ENCODE peak calls at places on chromosomes 11 and 22, in five cellular contexts. D, V, T, M and H are unnamed samples. For H3K4me1 and H3K9me3, the result is how much of the 10 kb centered on the place peaks cover.

GRCh38 chr11:46535688-46536087 is 58.1 kb downstream of the AMBRA1 start:
- DNase-seq in M (no peak), D (no peak), T (no peak), V (no peak), H (no peak)

GRCh38 chr11:18780329-18780728 is 11.3 kb downstream of the PTPN5 start:
- DNase-seq in D (no peak), T (no peak), M (no peak), V (no peak), H (no peak)

GRCh38 chr22:50607366-50608020 is 6.9 kb downstream of the MAPK8IP2 start:
- DNase-seq in V (no peak), T (no peak), D (no peak), M (no peak), H (peak)

GRCh38 chr22:32473388-32473952 is 1.1 kb upstream of the FBXO7 start:
- DNase-seq in T (peak), M (no peak), D (no peak), V (no peak), H (no peak)

GRCh38 chr11:84496122-84496521 is 1131.0 kb downstream of the DLG2 start:
- DNase-seq in T (no peak), V (no peak), M (no peak), D (no peak), H (no peak)

GRCh38 chr22:36606659-36607058 is 77.7 kb upstream of the EIF3D start:
- DNase-seq in M (no peak), T (no peak), V (no peak), D (no peak), H (no peak)

GRCh38 chr11:88886796-88887195 is 179.0 kb downstream of the GRM5 start:
- DNase-seq in T (peak), M (no peak), D (peak), V (no peak), H (no peak)

GRCh38 chr11:70191495-70192140 is 11.5 kb upstream of the FADD start:
- DNase-seq in M (peak), V (peak), D (peak), T (peak), H (peak)

GRCh38 chr11:65491614-65492386 is 7.0 kb upstream of the MALAT1 start:
- DNase-seq in V (peak), T (peak), D (no peak), M (peak), H (peak)

GRCh38 chr22:36102995-36103394 is 57.6 kb downstream of the APOL3 start:
- DNase-seq in V (no peak), T (no peak), D (no peak), M (no peak), H (no peak)

GRCh38 chr11:70633610-70634009 is 235.3 kb downstream of the CTTN start:
- DNase-seq in T (no peak), V (no peak), D (no peak), M (no peak), H (peak)

GRCh38 chr22:24406322-24407277 is 20.8 kb upstream of the ADORA2A start:
- DNase-seq in M (no peak), D (no peak), T (no peak), V (no peak), H (no peak)

GRCh38 chr11:126334665-126335462 is 20.6 kb upstream of the ST3GAL4 start:
- DNase-seq in V (no peak), D (no peak), M (peak), T (no peak), H (no peak)

GRCh38 chr11:71383461-71383860 is 64.7 kb downstream of the DHCR7 start:
- DNase-seq in D (no peak), V (no peak), M (no peak), T (no peak), H (no peak)

GRCh38 chr22:46068908-46069481 is 81.3 kb upstream of the PPARA start:
- DNase-seq in V (peak), M (peak), D (no peak), T (no peak), H (peak)

GRCh38 chr11:65423516-65424199 is 1.1 kb downstream of the NEAT1 start:
- DNase-seq in D (no peak), M (peak), V (peak), T (peak), H (peak)

GRCh38 chr11:58616594-58616993 is 5.9 kb upstream of the CNTF start:
- DNase-seq in V (no peak), T (peak), D (no peak), M (no peak), H (no peak)

GRCh38 chr22:46637711-46638600 is 17.8 kb downstream of the GRAMD4 start:
- DNase-seq in V (no peak), D (no peak), T (no peak), M (no peak), H (peak)

GRCh38 chr11:90753546-90753945 is 530.7 kb upstream of the CHORDC1 start:
- DNase-seq in T (no peak), D (no peak), V (no peak), M (no peak), H (no peak)

GRCh38 chr11:130592056-130592455 is 143.6 kb downstream of the ADAMTS15 start:
- DNase-seq in V (no peak), M (no peak), D (no peak), T (no peak), H (no peak)

GRCh38 chr11:5241461-5241860 is 7.2 kb upstream of the HBD start:
- DNase-seq in T (no peak), M (no peak), D (no peak), V (no peak), H (no peak)

GRCh38 chr11:83768476-83768875 is 482.3 kb upstream of the CCDC90B start:
- DNase-seq in V (no peak), M (no peak), T (no peak), D (no peak), H (no peak)

GRCh38 chr11:111378773-111379499 is at the start of gene POU2AF1:
- DNase-seq in M (peak), T (no peak), D (no peak), V (no peak), H (no peak)

GRCh38 chr11:110000045-110000502 is 93.1 kb upstream of the ZC3H12C start:
- DNase-seq in V (no peak), M (no peak), T (peak), D (no peak), H (no peak)

GRCh38 chr11:66847461-66848232 is 4.4 kb downstream of the RCE1 start:
- DNase-seq in M (peak), V (peak), D (peak), T (no peak), H (no peak)

GRCh38 chr11:70671611-70672010 is 273.3 kb downstream of the CTTN start:
- DNase-seq in M (no peak), D (no peak), T (no peak), V (no peak), H (no peak)

GRCh38 chr11:118304227-118304808 is at the start of gene CD3E:
- DNase-seq in M (no peak), D (no peak), V (no peak), T (no peak), H (no peak)

GRCh38 chr11:28963189-28963588 is 855.0 kb downstream of the METTL15 start:
- DNase-seq in D (no peak), M (no peak), V (no peak), T (no peak), H (no peak)

GRCh38 chr11:72718101-72718501 is 34.1 kb downstream of the ARAP1 start:
- DNase-seq in T (no peak), V (no peak), M (no peak), D (no peak), H (peak)

GRCh38 chr11:6365659-6366058 is 24.6 kb upstream of the SMPD1 start:
- DNase-seq in T (no peak), D (peak), M (no peak), V (peak), H (no peak)

GRCh38 chr22:37545703-37546435 is 14.4 kb upstream of the CDC42EP1 start:
- DNase-seq in T (peak), V (peak), D (peak), M (peak), H (peak)

GRCh38 chr22:26050079-26050478 is 119.2 kb upstream of the SEZ6L start:
- DNase-seq in T (no peak), D (no peak), V (no peak), M (no peak), H (no peak)

GRCh38 chr11:100328626-100329340 is 358.3 kb upstream of the ARHGAP42 start:
- DNase-seq in D (peak), T (peak), V (no peak), M (no peak), H (no peak)

GRCh38 chr22:17131686-17132085 is 10.5 kb upstream of the TMEM121B start:
- DNase-seq in T (no peak), V (no peak), D (peak), M (no peak), H (no peak)

GRCh38 chr22:31400023-31400397 is 606 bp downstream of the DRG1 start:
- DNase-seq in M (no peak), T (no peak), D (no peak), V (no peak), H (no peak)

GRCh38 chr22:16699336-16699735 is 106.7 kb upstream of the CCT8L2 start:
- DNase-seq in V (no peak), D (no peak), T (no peak), M (no peak), H (no peak)

GRCh38 chr11:18802381-18803257 is 11.0 kb upstream of the PTPN5 start:
- DNase-seq in V (peak), T (peak), M (no peak), D (peak), H (no peak)

GRCh38 chr11:95891423-95892177 is 32.3 kb downstream of the MTMR2 start:
- DNase-seq in D (no peak), V (no peak), T (no peak), M (no peak), H (no peak)

GRCh38 chr11:85752890-85753581 is 57.9 kb downstream of the SYTL2 start:
- DNase-seq in T (no peak), M (peak), V (peak), D (no peak), H (no peak)

DNA sequence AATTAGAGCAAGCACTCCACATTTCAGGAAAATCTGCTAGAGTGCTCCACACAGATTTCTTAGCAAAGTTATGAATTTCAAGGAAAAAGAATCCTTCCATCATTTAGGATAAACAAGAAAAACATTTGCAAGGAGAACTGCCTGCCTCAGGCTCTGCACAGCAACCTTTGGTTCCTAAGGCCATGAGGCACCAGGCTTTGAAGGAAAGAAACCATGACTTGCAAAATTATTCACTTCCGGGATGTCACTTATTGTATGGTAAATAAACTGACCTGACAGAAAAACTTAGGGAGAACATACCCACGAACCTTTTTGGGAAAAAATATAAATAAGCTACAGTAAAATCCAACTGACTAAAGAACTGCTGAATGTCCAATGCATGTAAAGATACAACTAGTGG is 89.9 kb upstream of the RTL6 start:
- DNase-seq in T (no peak), M (no peak), V (no peak), D (no peak), H (no peak)
- TF ChIP-seq CTCF in T (no peak), M (no peak), V (no peak), D (no peak), H (no peak)

GRCh38 chr11:12678991-12679390 is 4.8 kb downstream of the TEAD1 start:
- DNase-seq in V (no peak), T (no peak), D (no peak), M (no peak), H (no peak)
- H3K4me1 ChIP-seq in V (half or more), T (half or more), D (half or more), M (under half), H (under half)

GRCh38 chr11:2647953-2648352 is 51.8 kb downstream of the KCNQ1OT1 start:
- DNase-seq in D (no peak), M (no peak), T (no peak), V (no peak), H (no peak)

GRCh38 chr11:2644844-2645778 is 54.7 kb downstream of the KCNQ1OT1 start:
- DNase-seq in T (no peak), D (no peak), V (no peak), M (no peak), H (no peak)

GRCh38 chr11:2649400-2649799 is 50.4 kb downstream of the KCNQ1OT1 start:
- DNase-seq in D (no peak), V (no peak), T (no peak), M (no peak), H (no peak)

GRCh38 chr11:2645779-2646118 is 54.0 kb downstream of the KCNQ1OT1 start:
- DNase-seq in T (no peak), D (no peak), V (no peak), M (no peak), H (no peak)

DNA sequence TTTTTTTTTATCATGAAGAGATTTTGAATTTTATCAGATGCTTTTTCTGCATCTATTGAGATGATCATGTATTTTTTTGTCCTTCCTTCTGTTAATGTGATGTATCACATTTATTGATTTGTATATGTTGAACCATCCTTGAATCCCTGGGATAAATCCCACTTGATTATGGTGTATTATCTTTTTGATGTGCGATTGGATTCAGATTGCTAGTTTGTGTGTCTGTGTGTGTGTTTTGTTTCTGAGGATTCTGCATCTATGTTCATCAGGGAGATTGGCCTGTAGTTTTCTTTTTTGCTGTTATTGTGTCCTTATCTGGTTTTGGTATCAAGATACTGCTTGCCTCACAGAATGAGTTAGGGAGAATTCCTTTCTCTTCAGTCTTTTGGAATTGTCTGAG is 52.6 kb downstream of the KCNQ1OT1 start:
- DNase-seq in M (no peak), V (no peak), D (no peak), T (no peak), H (no peak)
- H3K9me3 ChIP-seq in M (half or more), V (half or more), D (half or more), T (half or more), H (under half)

DNA sequence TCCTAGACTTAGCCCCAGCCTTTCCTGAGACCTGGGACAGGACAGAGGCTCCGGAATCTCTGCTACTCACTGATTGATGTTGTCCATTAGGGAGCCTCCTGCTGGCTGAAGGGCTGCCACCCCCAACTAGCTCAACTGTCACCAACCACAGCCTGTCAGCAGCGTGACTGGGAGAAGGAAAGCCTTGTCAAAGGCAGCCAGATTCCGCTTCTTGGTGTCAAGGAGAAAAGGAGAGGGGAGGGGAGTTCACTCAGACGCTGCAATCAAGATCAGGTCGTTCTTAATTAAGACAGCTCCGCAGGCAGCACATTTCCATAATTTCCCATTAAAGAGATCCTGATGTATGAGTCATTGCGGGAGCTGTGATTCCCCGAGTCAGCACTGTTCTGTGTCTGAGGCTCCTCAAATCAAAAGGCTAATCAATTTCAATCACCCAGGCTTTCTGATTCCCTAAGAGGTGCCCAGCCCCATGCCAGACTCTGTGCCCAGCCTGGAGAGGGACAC is 152.8 kb upstream of the ZBED5 start:
- DNase-seq in M (no peak), V (peak), D (peak), T (peak), H (peak)
- TF ChIP-seq CTCF in M (no peak), V (no peak), D (peak), T (peak), H (peak)

GRCh38 chr11:62667460-62667859 is 2.3 kb downstream of the CSKMT start:
- DNase-seq in V (no peak), M (no peak), T (no peak), D (no peak), H (no peak)
- H3K4me1 ChIP-seq in V (half or more), M (under half), T (under half), D (under half), H (under half)

DNA sequence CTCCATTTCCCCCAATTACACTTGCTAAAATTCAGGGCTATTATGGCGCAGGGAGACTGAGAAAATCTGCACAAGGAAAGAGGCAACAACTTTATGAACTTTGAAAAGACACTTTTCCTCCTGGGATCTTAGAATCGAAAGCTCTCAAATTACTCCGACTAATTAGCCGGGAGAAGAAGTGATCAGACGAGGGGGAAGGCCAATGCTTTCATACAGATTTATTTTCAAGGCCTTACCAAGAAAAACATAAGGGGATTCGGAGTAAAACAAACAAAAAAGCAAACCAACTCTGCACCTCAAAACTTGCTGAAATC is 1.6 kb downstream of the PAX6 start:
- DNase-seq in M (no peak), T (no peak), V (no peak), D (no peak), H (no peak)
- H3K9me3 ChIP-seq in M (under half), T (under half), V (under half), D (under half), H (under half)

GRCh38 chr11:63998558-63999348 is 12.5 kb downstream of the OTUB1 start:
- DNase-seq in D (no peak), M (peak), V (peak), T (peak), H (peak)
- TF ChIP-seq CTCF in D (no peak), M (no peak), V (no peak), T (no peak), H (no peak)

GRCh38 chr11:61697093-61697492 is 16.9 kb downstream of the DAGLA start:
- DNase-seq in D (peak), V (no peak), M (peak), T (peak), H (no peak)

GRCh38 chr11:61695917-61696316 is 15.7 kb downstream of the DAGLA start:
- DNase-seq in M (peak), V (peak), T (peak), D (no peak), H (peak)

GRCh38 chr11:61696602-61697001 is 16.4 kb downstream of the DAGLA start:
- DNase-seq in D (no peak), T (no peak), V (no peak), M (peak), H (peak)

GRCh38 chr11:61693897-61694840 is 14.0 kb downstream of the DAGLA start:
- DNase-seq in T (no peak), V (no peak), D (no peak), M (peak), H (peak)

DNA sequence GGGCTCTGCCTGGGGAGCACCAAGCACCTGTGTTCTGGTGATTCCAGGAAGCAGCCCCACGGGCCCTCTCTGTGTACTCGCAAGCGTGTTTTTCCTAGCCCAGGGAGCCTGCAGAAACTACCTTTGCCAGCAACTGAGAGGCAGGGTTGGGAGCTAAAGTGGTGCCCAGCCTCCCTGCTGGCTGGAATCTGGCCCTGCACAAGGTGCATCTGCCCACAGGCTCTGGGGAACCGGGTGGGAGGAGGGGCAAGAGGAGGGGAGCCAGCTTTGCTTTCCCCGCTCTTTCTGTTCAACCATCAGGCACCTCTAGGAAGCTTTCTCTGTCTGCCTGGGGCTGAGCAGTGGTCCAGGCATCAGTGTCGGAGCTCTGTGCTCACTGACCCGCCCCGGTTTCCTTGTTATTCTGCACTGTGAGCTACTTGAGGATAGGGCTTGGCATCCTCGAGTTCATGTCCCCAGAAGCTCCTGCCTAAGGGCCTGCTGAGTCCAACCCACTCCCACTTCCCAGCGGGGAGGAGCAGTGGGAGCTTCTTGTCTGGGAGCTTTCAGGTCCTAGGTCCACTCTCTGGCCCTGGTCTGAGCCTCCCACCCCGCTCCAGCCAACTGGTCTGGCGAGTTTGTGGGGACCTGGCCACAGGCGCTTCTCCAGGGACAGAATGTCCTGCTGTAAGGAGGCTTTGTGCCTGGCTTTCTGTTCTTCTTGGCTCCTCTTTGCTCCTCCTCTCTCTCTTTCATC is 14.9 kb downstream of the DAGLA start:
- DNase-seq in M (peak), D (peak), T (no peak), V (peak), H (no peak)
- H3K4me1 ChIP-seq in M (half or more), D (half or more), T (half or more), V (half or more), H (half or more)